ENCODE peak calls at places on chromosomes 12 and 14, in ten cellular contexts. V is breast epithelium, Y is prostate gland, F is HCT116, Q is HL-60, N is K562, L is GM23338, H is spleen, P is Panc1, W is transverse colon. I is an unnamed sample.

GRCh38 chr12:124490584-124491305 is 76.7 kb downstream of the NCOR2 start:
- DNase-seq in V (no peak), Y (no peak), F (no peak), Q (no peak), N (peak), L (no peak), H (no peak), P (no peak), W (peak), I (peak)

GRCh38 chr14:100536721-100537700 is 50.2 kb downstream of the BEGAIN start:
- DNase-seq in V (peak), Y (no peak), F (no peak), Q (no peak), N (no peak), L (no peak), H (peak), P (no peak), W (peak), I (peak)

GRCh38 chr12:125533434-125534029 is 468.3 kb downstream of the AACS start:
- DNase-seq in V (no peak), Y (no peak), F (no peak), Q (peak), N (peak), L (peak), H (no peak), P (no peak), W (peak), I (peak)

GRCh38 chr14:21060590-21061346 is 3.1 kb downstream of the RNASE8 start:
- DNase-seq in V (no peak), Y (no peak), F (no peak), Q (no peak), N (no peak), L (no peak), H (no peak), P (no peak), W (peak), I (no peak)

GRCh38 chr14:55062517-55063351 is 11.3 kb downstream of the MAPK1IP1L start:
- DNase-seq in V (peak), Y (no peak), F (no peak), Q (no peak), N (no peak), L (no peak), H (no peak), P (no peak), W (no peak), I (no peak)

GRCh38 chr12:117818400-117818799 is 150.4 kb downstream of the KSR2 start:
- DNase-seq in V (no peak), Y (peak), F (no peak), Q (no peak), N (no peak), L (no peak), H (no peak), P (no peak), W (no peak), I (no peak)

GRCh38 chr12:94676922-94677321 is 26.6 kb upstream of the TMCC3 start:
- DNase-seq in V (no peak), Y (no peak), F (no peak), Q (no peak), N (no peak), L (no peak), H (no peak), P (no peak), W (no peak), I (no peak)

GRCh38 chr12:58117201-58117600 is 175.8 kb downstream of the ATP23 start:
- DNase-seq in V (no peak), Y (no peak), F (no peak), Q (no peak), N (no peak), L (no peak), H (no peak), P (no peak), W (no peak), I (no peak)

GRCh38 chr12:12181516-12181915 is 85.3 kb downstream of the LRP6 start:
- DNase-seq in V (no peak), Y (no peak), F (no peak), Q (no peak), N (no peak), L (no peak), H (no peak), P (no peak), W (no peak), I (no peak)

GRCh38 chr12:65432606-65433005 is 154.1 kb downstream of the MSRB3 start:
- DNase-seq in V (no peak), Y (no peak), F (no peak), Q (no peak), N (no peak), L (no peak), H (no peak), P (no peak), W (no peak), I (no peak)

GRCh38 chr12:6613015-6613775 is 6.0 kb upstream of the CHD4 start:
- DNase-seq in V (peak), Y (peak), F (peak), Q (peak), N (peak), L (peak), H (peak), P (no peak), W (peak), I (peak)

GRCh38 chr12:69851976-69852375 is 26.9 kb downstream of the MYRFL start:
- DNase-seq in V (no peak), Y (no peak), F (no peak), Q (no peak), N (no peak), L (no peak), H (no peak), P (no peak), W (no peak), I (no peak)

GRCh38 chr12:30610718-30611117 is 85.0 kb downstream of the IPO8 start:
- DNase-seq in V (no peak), Y (no peak), F (no peak), Q (no peak), N (no peak), L (peak), H (no peak), P (no peak), W (no peak), I (no peak)

DNA sequence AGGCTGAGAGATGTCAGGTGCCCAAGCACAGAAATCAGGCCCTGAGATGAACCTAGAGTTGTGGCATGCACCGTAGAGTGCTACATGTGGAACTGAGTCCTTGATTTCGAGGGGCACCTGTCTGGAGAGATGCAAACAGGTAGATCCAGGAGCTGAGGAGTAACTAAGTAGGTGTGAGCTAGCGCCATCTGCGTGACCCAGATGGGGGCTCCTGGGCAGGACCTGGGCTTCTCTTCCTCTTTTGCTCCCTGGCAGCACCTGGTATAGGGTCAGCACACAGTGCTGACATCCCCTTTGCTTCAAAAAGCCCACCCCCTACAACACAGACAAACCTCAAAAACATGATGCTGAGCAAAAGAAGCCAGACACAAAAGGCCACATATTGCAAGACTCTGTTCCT is 65.8 kb downstream of the PITPNM2 start:
- DNase-seq in V (no peak), Y (no peak), F (no peak), Q (no peak), N (no peak), L (no peak), H (no peak), P (no peak), W (no peak), I (no peak)
- H3K4me3 ChIP-seq in V (no peak), Y (no peak), F (no peak), Q (no peak), N (no peak), L (no peak), H (no peak), P (no peak), W (no peak), I (no peak)

DNA sequence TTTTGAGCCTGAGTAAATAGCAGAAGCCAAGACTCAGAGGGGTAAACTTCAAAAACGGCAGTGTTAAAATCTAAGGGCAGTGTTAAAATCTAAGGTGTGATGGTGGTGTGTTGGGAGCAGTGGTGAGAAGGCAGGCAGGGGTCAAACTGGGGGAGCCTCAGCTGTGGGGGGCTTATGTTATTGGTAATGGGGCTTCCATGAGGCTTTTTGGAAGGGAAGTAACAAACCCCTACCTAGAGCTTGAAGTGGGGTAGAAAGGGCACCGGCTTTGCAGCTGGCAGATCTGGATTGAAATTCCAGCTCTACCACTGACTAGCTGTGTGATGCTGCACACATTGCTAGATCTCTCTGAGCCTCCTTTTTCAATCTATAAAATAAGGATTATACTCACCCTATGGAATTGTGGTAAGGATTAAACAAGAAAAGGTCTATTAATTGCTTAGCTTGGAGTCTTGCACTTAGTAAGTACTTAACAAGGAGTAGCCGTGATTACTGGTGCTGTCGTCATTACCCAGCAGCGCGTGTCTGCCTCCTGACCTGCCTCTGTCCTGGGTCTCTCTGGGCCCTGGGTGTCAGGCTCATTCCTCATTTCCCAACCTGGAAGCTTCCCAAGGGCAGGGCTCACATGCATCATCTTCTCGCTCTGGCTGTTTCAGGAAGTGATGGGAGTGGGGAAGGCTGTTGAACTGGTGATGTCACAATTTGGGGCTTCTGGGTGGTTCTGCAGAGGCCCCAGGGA is 18.5 kb upstream of the KRT80 start:
- DNase-seq in V (peak), Y (no peak), F (no peak), Q (no peak), N (no peak), L (no peak), H (peak), P (no peak), W (no peak), I (no peak)
- TF ChIP-seq POLR2AphosphoS5 in V (peak), Y (no peak), F (no peak), Q (no peak), N (no peak), L (no peak), H (peak), P (no peak), W (no peak), I (no peak)

GRCh38 chr12:97177482-97177881 is 270.4 kb downstream of the NEDD1 start:
- DNase-seq in V (no peak), Y (no peak), F (no peak), Q (no peak), N (no peak), L (no peak), H (no peak), P (no peak), W (no peak), I (no peak)

GRCh38 chr12:97181571-97182265 is 274.7 kb downstream of the NEDD1 start:
- DNase-seq in V (no peak), Y (no peak), F (no peak), Q (no peak), N (no peak), L (no peak), H (no peak), P (no peak), W (no peak), I (no peak)

GRCh38 chr12:97182719-97183118 is 275.7 kb downstream of the NEDD1 start:
- DNase-seq in V (no peak), Y (no peak), F (no peak), Q (no peak), N (no peak), L (no peak), H (no peak), P (no peak), W (no peak), I (no peak)
- H3K4me3 ChIP-seq in V (no peak), Y (no peak), F (no peak), Q (no peak), N (no peak), L (no peak), H (no peak), P (no peak), W (no peak), I (no peak)

GRCh38 chr14:69263771-69264170 is 3.8 kb downstream of the GALNT16 start:
- DNase-seq in V (no peak), Y (no peak), F (no peak), Q (no peak), N (no peak), L (no peak), H (no peak), P (no peak), W (no peak), I (no peak)

GRCh38 chr14:69261761-69262331 is 1.9 kb downstream of the GALNT16 start:
- DNase-seq in V (no peak), Y (no peak), F (no peak), Q (no peak), N (no peak), L (peak), H (no peak), P (no peak), W (no peak), I (no peak)

GRCh38 chr14:69262516-69262915 is 2.6 kb downstream of the GALNT16 start:
- DNase-seq in V (no peak), Y (no peak), F (no peak), Q (no peak), N (no peak), L (peak), H (no peak), P (no peak), W (no peak), I (no peak)

GRCh38 chr14:69260979-69261605 is 1.1 kb downstream of the GALNT16 start:
- DNase-seq in V (no peak), Y (peak), F (no peak), Q (no peak), N (peak), L (peak), H (peak), P (no peak), W (peak), I (peak)

GRCh38 chr14:69263364-69263763 is 3.4 kb downstream of the GALNT16 start:
- DNase-seq in V (peak), Y (no peak), F (no peak), Q (no peak), N (no peak), L (no peak), H (no peak), P (no peak), W (peak), I (no peak)
- TF ChIP-seq POLR2AphosphoS5 in V (peak), Y (no peak), F (no peak), Q (no peak), N (no peak), L (no peak), H (no peak), P (no peak), W (no peak), I (no peak)

GRCh38 chr12:46554461-46554860 is 181.9 kb upstream of the SLC38A2 start:
- DNase-seq in V (no peak), Y (no peak), F (no peak), Q (no peak), N (no peak), L (no peak), H (no peak), P (no peak), W (no peak), I (no peak)

GRCh38 chr12:46556820-46557524 is 184.4 kb upstream of the SLC38A2 start:
- DNase-seq in V (no peak), Y (no peak), F (peak), Q (no peak), N (no peak), L (no peak), H (no peak), P (peak), W (no peak), I (no peak)

GRCh38 chr12:46553911-46554310 is 181.3 kb upstream of the SLC38A2 start:
- DNase-seq in V (no peak), Y (no peak), F (no peak), Q (no peak), N (no peak), L (no peak), H (no peak), P (no peak), W (no peak), I (no peak)

GRCh38 chr12:46556105-46556559 is 183.6 kb upstream of the SLC38A2 start:
- DNase-seq in V (no peak), Y (no peak), F (peak), Q (no peak), N (no peak), L (no peak), H (no peak), P (peak), W (no peak), I (no peak)

DNA sequence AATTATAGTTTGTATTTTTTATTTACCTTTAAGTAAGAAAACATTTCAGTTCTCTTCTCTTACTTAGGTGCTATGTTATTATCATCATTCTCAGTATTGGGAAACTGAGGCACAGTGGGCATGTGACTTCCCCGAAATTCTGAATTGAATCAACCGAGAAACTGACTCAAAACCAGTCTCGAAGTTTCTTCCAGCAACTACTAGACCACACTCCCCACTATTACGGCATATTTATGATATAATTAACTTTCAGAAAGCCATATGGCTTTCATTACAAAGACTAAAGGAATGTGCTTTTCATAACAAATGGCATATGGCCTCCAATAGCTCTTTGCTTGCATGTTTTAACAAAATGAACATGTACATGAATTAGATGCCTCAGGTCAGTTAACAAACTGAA is 182.8 kb upstream of the SLC38A2 start:
- DNase-seq in V (no peak), Y (no peak), F (no peak), Q (no peak), N (no peak), L (no peak), H (no peak), P (no peak), W (no peak), I (no peak)
- H3K4me3 ChIP-seq in V (no peak), Y (no peak), F (no peak), Q (no peak), N (no peak), L (no peak), H (no peak), P (no peak), W (no peak), I (no peak)

GRCh38 chr12:130658561-130658960 is 57.5 kb downstream of the RIMBP2 start:
- DNase-seq in V (no peak), Y (no peak), F (no peak), Q (no peak), N (no peak), L (no peak), H (peak), P (no peak), W (no peak), I (no peak)
- TF ChIP-seq POLR2AphosphoS5 in V (no peak), Y (no peak), F (no peak), Q (no peak), N (no peak), L (no peak), H (no peak), P (no peak), W (no peak), I (no peak)

I was measured in stomach.